ENCODE peak calls at places on chromosomes 11 and 22, in seven cellular contexts. P, T, C, W, X, Y and I are unnamed samples.

GRCh38 chr11:86143429-86144030 is 74.6 kb upstream of the PICALM start:
- DNase-seq in P (no peak), T (no peak), C (no peak), W (no peak), X (no peak), Y (no peak), I (peak; percentile 35)

GRCh38 chr11:3905080-3905953 is 49.9 kb downstream of the STIM1 start:
- DNase-seq in P (peak; percentile 13), T (peak; percentile 34), C (no peak), W (peak; percentile 84), X (peak; percentile 91), Y (peak; percentile 48), I (peak; percentile 46)

GRCh38 chr11:45662665-45663485 is 2.5 kb downstream of the CHST1 start:
- DNase-seq in P (peak; percentile 44), T (no peak), C (peak; percentile 47), W (peak; percentile 96), X (peak; percentile 4), Y (peak; percentile 76), I (peak; percentile 27)

GRCh38 chr22:36055376-36056310 is 27.0 kb upstream of the RBFOX2 start:
- DNase-seq in P (no peak), T (no peak), C (no peak), W (no peak), X (no peak), Y (no peak), I (no peak)

GRCh38 chr22:26127126-26127525 is 42.1 kb upstream of the SEZ6L start:
- DNase-seq in P (no peak), T (no peak), C (no peak), W (no peak), X (no peak), Y (no peak), I (no peak)

GRCh38 chr11:11078344-11078743 is 220.5 kb upstream of the ZBED5 start:
- DNase-seq in P (peak; percentile 27), T (no peak), C (no peak), W (peak; percentile 43), X (peak; percentile 23), Y (no peak), I (no peak)

GRCh38 chr11:2477254-2477653 is 32.4 kb downstream of the KCNQ1 start:
- DNase-seq in P (no peak), T (no peak), C (no peak), W (no peak), X (no peak), Y (no peak), I (no peak)

GRCh38 chr11:3146612-3147256 is 18.4 kb downstream of the OSBPL5 start:
- DNase-seq in P (no peak), T (no peak), C (peak; percentile 40), W (peak; percentile 93), X (no peak), Y (no peak), I (no peak)

GRCh38 chr11:130490682-130491449 is 42.4 kb downstream of the ADAMTS15 start:
- DNase-seq in P (no peak), T (no peak), C (no peak), W (no peak), X (peak; percentile 51), Y (no peak), I (no peak)

GRCh38 chr11:108780119-108780518 is 115.2 kb downstream of the DDX10 start:
- DNase-seq in P (no peak), T (no peak), C (no peak), W (no peak), X (peak; percentile 24), Y (no peak), I (no peak)

GRCh38 chr22:43187171-43188099 is 501 bp upstream of the TTLL12 start:
- DNase-seq in P (peak; percentile 93), T (peak; percentile 90), C (peak; percentile 92), W (peak; percentile 95), X (peak; percentile 90), Y (peak; percentile 98), I (peak; percentile 96)

GRCh38 chr11:134355136-134355535 is 23.3 kb downstream of the GLB1L2 start:
- DNase-seq in P (no peak), T (no peak), C (no peak), W (no peak), X (no peak), Y (no peak), I (no peak)

GRCh38 chr11:130732476-130732875 is 183.8 kb downstream of the SNX19 start:
- DNase-seq in P (no peak), T (no peak), C (no peak), W (no peak), X (no peak), Y (no peak), I (no peak)

GRCh38 chr11:108115495-108116140 is 5.7 kb upstream of the ACAT1 start:
- DNase-seq in P (peak; percentile 53), T (no peak), C (no peak), W (peak; percentile 83), X (peak; percentile 96), Y (peak; percentile 59), I (no peak)

GRCh38 chr22:27181537-27181936 is 524.1 kb downstream of the MIAT start:
- DNase-seq in P (no peak), T (no peak), C (no peak), W (no peak), X (no peak), Y (no peak), I (no peak)

GRCh38 chr11:12235945-12236743 is 125.8 kb downstream of the MICAL2 start:
- DNase-seq in P (peak; percentile 73), T (peak; percentile 32), C (peak; percentile 55), W (peak; percentile 76), X (peak; percentile 75), Y (peak; percentile 62), I (peak; percentile 60)

GRCh38 chr22:36383110-36383581 is 4.6 kb downstream of the MYH9 start:
- DNase-seq in P (no peak), T (no peak), C (no peak), W (peak; percentile 79), X (peak; percentile 87), Y (no peak), I (peak; percentile 97)

GRCh38 chr11:12684354-12684753 is 10.1 kb downstream of the TEAD1 start:
- DNase-seq in P (peak; percentile 63), T (no peak), C (no peak), W (no peak), X (no peak), Y (no peak), I (no peak)

GRCh38 chr22:42994917-42995562 is 19.9 kb downstream of the PACSIN2 start:
- DNase-seq in P (no peak), T (no peak), C (no peak), W (peak; percentile 95), X (peak; percentile 94), Y (peak; percentile 87), I (no peak)

GRCh38 chr11:3221408-3222002 is 2.9 kb upstream of the MRGPRG start:
- DNase-seq in P (no peak), T (no peak), C (peak; percentile 52), W (peak; percentile 10), X (no peak), Y (no peak), I (no peak)

GRCh38 chr22:24583221-24583971 is 9.5 kb downstream of the LRRC75B start:
- DNase-seq in P (no peak), T (no peak), C (peak; percentile 84), W (peak; percentile 28), X (no peak), Y (peak; percentile 58), I (no peak)

GRCh38 chr22:24156915-24157782 is 24.1 kb upstream of the SUSD2 start:
- DNase-seq in P (peak; percentile 96), T (peak; percentile 67), C (peak; percentile 94), W (peak; percentile 91), X (peak; percentile 74), Y (peak; percentile 94), I (peak; percentile 94)

GRCh38 chr11:21565283-21565682 is 627.6 kb upstream of the ANO5 start:
- DNase-seq in P (no peak), T (no peak), C (no peak), W (no peak), X (no peak), Y (no peak), I (no peak)

GRCh38 chr11:111644922-111645321 is 42.7 kb downstream of the SIK2 start:
- DNase-seq in P (no peak), T (no peak), C (no peak), W (no peak), X (no peak), Y (no peak), I (no peak)

GRCh38 chr11:120195601-120196289 is 15.1 kb upstream of the OAF start:
- DNase-seq in P (no peak), T (no peak), C (no peak), W (no peak), X (no peak), Y (peak; percentile 54), I (no peak)

GRCh38 chr11:124951341-124951740 is 2.7 kb upstream of the CCDC15 start:
- DNase-seq in P (no peak), T (no peak), C (no peak), W (no peak), X (no peak), Y (no peak), I (no peak)
- H3K27me3 ChIP-seq in P (peaks cover 15% of the 10 kb centered on the region), T (no peaks in the 10 kb centered on the region), C (no peaks in the 10 kb centered on the region), W (no peaks in the 10 kb centered on the region), X (no peaks in the 10 kb centered on the region), Y (no peaks in the 10 kb centered on the region), I (peaks cover 8% of the 10 kb centered on the region)

GRCh38 chr11:56848105-56848809 is 99.8 kb upstream of the OR9G4 start:
- DNase-seq in P (no peak), T (no peak), C (peak; percentile 74), W (no peak), X (no peak), Y (no peak), I (no peak)
- TF ChIP-seq EZH2phosphoT487 in P (no peak), T (no peak), C (no peak), W (no peak), X (no peak), Y (no peak), I (no peak)

DNA sequence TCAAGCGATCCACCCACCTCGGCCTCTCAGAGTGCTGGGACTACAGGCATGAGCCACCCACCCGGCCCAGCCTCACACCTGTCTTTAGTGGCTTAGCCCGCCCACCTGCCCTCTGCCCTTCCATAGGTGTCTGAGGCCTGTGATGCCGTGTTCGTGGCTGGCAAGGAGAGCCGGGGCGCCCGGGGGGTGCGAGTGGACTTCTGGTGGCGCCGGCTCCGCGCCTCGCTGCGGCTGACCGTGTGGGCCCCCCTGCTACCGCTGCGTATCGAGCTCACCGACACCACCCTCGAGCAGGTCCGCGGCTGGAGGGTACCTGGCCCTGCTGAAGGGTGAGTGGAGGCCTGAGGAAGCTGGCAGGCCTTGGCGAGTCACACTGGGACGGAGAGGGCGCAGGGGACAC is 9.2 kb downstream of the TMEM132A start:
- DNase-seq in P (no peak), T (no peak), C (no peak), W (no peak), X (no peak), Y (no peak), I (no peak)
- H3K9me2 ChIP-seq in P (no peaks in the 10 kb centered on the region), T (no peaks in the 10 kb centered on the region), C (no peaks in the 10 kb centered on the region), W (no peaks in the 10 kb centered on the region), X (no peaks in the 10 kb centered on the region), Y (no peaks in the 10 kb centered on the region), I (no peaks in the 10 kb centered on the region)

GRCh38 chr11:118263109-118263508 is 988 bp downstream of the MPZL2 start:
- DNase-seq in P (no peak), T (no peak), C (no peak), W (no peak), X (no peak), Y (no peak), I (no peak)

GRCh38 chr11:118264568-118265470 is 722 bp upstream of the MPZL2 start:
- DNase-seq in P (peak; percentile 22), T (no peak), C (no peak), W (no peak), X (no peak), Y (no peak), I (no peak)

GRCh38 chr11:118263694-118264567 is at the start of gene MPZL2:
- DNase-seq in P (peak; percentile 76), T (peak; percentile 65), C (no peak), W (peak; percentile 11), X (peak; percentile 95), Y (peak; percentile 83), I (peak; percentile 69)

GRCh38 chr11:118265954-118266353 is 1.9 kb upstream of the MPZL2 start:
- DNase-seq in P (no peak), T (no peak), C (no peak), W (no peak), X (peak; percentile 31), Y (no peak), I (no peak)

GRCh38 chr11:118267486-118267885 is 3.4 kb upstream of the MPZL2 start:
- DNase-seq in P (no peak), T (no peak), C (no peak), W (no peak), X (no peak), Y (no peak), I (no peak)
- H3K27me3 ChIP-seq in P (peaks cover 51% of the 10 kb centered on the region), T (no peaks in the 10 kb centered on the region), C (peaks cover 28% of the 10 kb centered on the region), W (peaks cover 58% of the 10 kb centered on the region), X (no peaks in the 10 kb centered on the region), Y (no peaks in the 10 kb centered on the region), I (no peaks in the 10 kb centered on the region)